ENCODE peak calls at places on chromosomes 4 and X, in five cellular contexts. W, U, P, L and H are unnamed samples.

GRCh38 chr4:98283219-98284199 is 22.3 kb downstream of the RAP1GDS1 start:
- DNase-seq in W (no peak), U (no peak), P (no peak), L (peak; percentile 24), H (no peak)

GRCh38 chr4:30537462-30537861 is 182.7 kb upstream of the PCDH7 start:
- DNase-seq in W (no peak), U (no peak), P (no peak), L (peak; percentile 87), H (no peak)

GRCh38 chr4:153620352-153620751 is 63.7 kb upstream of the TLR2 start:
- DNase-seq in W (no peak), U (no peak), P (no peak), L (no peak), H (no peak)

GRCh38 chr4:10006236-10006603 is 15.1 kb downstream of the SLC2A9 start:
- DNase-seq in W (peak; percentile 27), U (no peak), P (no peak), L (peak; percentile 75), H (no peak)

GRCh38 chr4:108355523-108356208 is 186.9 kb upstream of the LEF1 start:
- DNase-seq in W (no peak), U (no peak), P (no peak), L (no peak), H (no peak)

GRCh38 chrX:63764946-63765345 is 20.1 kb downstream of the ARHGEF9 start:
- DNase-seq in W (no peak), U (no peak), P (no peak), L (no peak), H (no peak)

GRCh38 chr4:82784615-82785247 is 13.9 kb downstream of the SCD5 start:
- DNase-seq in W (no peak), U (no peak), P (no peak), L (peak; percentile 71), H (no peak)

GRCh38 chr4:53477038-53477565 is 99.7 kb downstream of the FIP1L1 start:
- DNase-seq in W (no peak), U (no peak), P (no peak), L (no peak), H (no peak)

GRCh38 chr4:74838746-74839370 is 44.5 kb upstream of the BTC start:
- DNase-seq in W (no peak), U (no peak), P (no peak), L (peak; percentile 83), H (no peak)

GRCh38 chr4:27692098-27692679 is 831.5 kb downstream of the STIM2 start:
- DNase-seq in W (no peak), U (no peak), P (peak; percentile 12), L (peak; percentile 35), H (no peak)

GRCh38 chr4:41145571-41146078 is 68.7 kb downstream of the APBB2 start:
- DNase-seq in W (no peak), U (peak; percentile 55), P (no peak), L (peak; percentile 42), H (no peak)

GRCh38 chrX:45135616-45136015 is 65.1 kb downstream of the DIPK2B start:
- DNase-seq in W (no peak), U (no peak), P (no peak), L (no peak), H (no peak)

GRCh38 chr4:8403173-8403753 is 37.3 kb downstream of the ACOX3 start:
- DNase-seq in W (peak; percentile 92), U (no peak), P (peak; percentile 88), L (peak; percentile 90), H (peak; percentile 83)

DNA sequence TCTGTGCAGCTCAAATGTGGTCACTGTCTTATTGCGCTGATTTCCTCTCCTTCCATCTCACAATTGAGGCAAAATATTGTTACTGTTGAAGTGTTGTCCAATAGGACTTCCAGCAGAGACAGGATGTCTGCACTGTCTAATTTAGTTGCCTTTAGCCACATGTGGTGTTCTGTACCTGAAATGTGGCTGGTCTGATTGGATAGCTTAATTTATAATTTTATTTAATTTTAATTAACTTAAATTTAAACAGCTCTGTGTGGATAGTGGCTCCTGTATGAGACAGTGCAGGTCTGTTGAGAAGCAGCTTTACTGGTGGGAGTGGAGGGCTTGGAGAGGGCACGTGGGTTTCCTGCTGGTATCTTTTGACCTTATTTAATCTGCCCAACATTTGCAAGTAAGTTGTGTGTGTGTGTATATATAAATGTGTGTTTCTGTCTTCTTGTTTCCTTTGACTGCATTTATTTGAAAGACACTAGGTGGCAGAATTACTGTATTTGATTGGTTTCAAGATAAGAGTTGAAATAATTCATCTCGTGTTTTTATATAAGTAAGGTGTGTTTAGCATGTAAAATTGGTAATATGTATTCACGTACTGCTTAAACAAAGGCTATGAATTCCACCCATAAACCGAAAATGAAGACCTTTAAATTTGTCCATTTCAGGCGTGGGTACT is 55.3 kb upstream of the MSANTD1 start:
- DNase-seq in W (no peak), U (no peak), P (no peak), L (peak; percentile 14), H (no peak)
- TF ChIP-seq CTCF in W (no peak), U (no peak), P (no peak), L (peak; percentile 20), H (no peak)

DNA sequence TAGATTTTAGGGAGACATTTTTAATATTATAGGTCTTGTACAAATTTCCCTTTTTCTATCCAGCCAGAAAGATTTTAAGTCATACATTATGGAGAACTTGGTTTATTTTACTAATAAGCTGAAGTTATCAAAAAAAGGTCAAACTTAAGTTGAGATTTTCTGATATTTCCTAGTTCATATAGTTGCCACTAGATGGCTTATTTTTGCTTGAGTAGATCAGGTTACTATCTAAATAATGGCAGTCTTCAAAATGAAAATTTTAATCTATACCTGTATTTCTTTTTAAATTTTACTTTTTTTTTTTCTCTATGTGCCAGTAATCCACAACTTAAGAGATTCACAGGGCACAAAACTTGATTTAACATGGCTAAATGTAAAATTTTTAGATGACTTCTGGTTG is 52.3 kb downstream of the USP9X start:
- DNase-seq in W (no peak), U (no peak), P (no peak), L (no peak), H (no peak)
- TF ChIP-seq CTCF in W (no peak), U (peak; percentile 36), P (peak; percentile 52), L (peak; percentile 33), H (no peak)

DNA sequence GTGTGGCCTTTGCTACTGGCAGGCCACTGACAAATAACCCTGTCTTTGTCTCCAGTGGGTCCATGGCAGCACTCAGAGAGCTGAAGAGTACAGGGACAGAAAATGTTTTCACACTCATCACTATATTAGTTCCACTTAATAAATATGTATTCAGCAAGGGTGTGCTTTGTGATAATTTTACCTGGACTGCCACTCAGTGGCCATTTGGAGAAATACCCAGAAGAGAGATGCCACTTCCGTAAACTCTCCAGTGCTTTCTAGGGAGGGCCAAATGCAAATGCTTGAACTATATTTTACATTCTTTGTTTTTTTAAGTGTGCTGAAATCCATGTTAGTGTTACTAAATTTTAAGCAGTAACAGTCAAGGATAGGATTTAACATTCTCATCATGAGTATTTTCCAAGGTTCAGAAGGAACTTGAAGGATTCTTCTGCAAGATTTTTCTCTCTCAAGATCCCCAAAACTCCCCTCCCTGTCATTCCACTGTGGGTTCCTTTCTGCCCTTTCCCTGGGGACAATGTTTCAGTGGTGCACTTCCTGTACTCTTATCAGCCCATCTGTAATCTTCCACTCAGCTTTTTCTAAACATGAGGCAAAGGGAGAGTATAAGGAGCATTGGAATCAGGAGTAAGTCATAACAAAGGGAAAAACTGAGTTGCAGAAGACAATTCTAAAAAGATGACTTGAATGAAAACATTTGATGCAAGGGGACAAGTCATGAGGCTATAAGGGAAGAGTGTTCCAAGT is 46.0 kb downstream of the TFDP3 start:
- DNase-seq in W (no peak), U (no peak), P (no peak), L (peak; percentile 6), H (no peak)
- TF ChIP-seq CTCF in W (no peak), U (peak; percentile 38), P (peak; percentile 16), L (peak; percentile 18), H (peak; percentile 36)

DNA sequence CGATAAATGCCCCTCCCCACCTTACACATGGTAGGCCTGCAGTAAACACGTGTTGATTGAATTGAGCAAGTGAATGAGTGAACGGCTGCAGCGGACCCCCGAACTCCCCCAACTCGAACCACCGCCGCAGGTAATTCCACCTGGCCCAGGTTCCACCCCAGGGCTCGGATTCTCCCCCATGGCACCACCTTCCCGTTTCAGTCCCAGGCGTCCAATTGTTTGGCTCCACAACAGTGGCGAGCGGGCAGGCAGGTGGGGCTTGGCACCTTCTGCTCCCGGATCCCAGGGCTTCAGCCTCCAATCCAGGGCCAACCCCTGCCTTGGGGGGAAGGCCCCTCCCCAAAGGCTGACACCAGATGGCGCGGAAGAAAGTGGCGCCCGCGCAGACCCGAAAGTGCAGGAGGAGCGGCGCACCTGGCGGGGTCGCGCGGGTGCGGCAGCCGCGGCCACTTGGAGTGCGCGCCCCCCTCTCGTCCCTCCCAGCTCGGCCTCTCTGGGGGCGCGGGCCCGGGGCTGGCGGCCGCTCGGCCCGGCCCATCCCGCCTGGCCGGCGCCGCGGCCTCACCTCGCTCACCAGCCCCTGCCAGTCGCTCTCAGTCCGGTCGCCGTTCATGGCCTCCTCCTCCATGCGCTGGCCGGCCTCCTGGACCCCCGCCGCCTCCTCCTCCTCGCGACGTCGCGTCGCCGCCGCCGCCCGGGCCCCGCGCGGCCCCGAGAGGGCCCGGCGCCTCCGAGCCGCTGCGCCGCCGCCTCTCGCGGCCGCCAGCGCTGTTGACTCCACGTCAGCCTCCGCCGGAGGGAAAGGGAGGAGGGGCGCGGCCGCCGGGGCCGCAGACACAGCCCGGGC is at the start of gene CCDC149:
- DNase-seq in W (peak; percentile 52), U (no peak), P (peak; percentile 63), L (peak; percentile 76), H (peak; percentile 58)
- TF ChIP-seq CTCF in W (no peak), U (no peak), P (no peak), L (no peak), H (no peak)

DNA sequence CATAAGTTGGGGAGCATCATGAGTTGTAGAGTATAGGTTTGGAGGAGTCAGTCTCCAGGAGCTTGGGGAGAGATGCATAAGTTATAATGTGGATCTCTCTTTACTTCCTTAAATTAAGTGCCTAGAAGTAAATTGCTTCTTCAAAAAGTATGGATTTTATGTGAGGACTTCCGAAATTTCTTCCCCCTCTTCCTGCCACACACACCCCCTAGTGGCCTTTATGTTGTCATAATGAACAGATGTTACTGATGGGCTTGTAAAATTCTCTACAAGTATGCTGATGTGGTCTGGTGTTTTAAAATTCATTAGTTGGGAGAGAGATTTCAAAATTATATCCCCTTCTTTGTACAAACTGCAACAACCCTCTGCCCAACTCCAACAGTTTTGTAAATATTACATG is 2.3 kb upstream of the METTL14 start:
- DNase-seq in W (no peak), U (no peak), P (no peak), L (peak; percentile 46), H (no peak)
- TF ChIP-seq CTCF in W (no peak), U (peak; percentile 51), P (peak; percentile 49), L (peak; percentile 54), H (peak; percentile 3)

GRCh38 chrX:20968996-20969395 is 405.2 kb upstream of the CNKSR2 start:
- DNase-seq in W (no peak), U (no peak), P (no peak), L (peak; percentile 25), H (no peak)
- TF ChIP-seq CTCF in W (no peak), U (no peak), P (no peak), L (no peak), H (no peak)

GRCh38 chr4:163816494-163816893 is 322.0 kb downstream of the TMA16 start:
- DNase-seq in W (no peak), U (no peak), P (no peak), L (no peak), H (no peak)
- TF ChIP-seq CTCF in W (no peak), U (no peak), P (no peak), L (no peak), H (no peak)